ENCODE peak calls at places on chromosome 7, in five cellular contexts. One of them, this sample, is unnamed.
A peak's percentile ranks its signal among the peaks of the same experiment; 100 is the strongest.

GRCh38 chr7:44280636-44280992 is 44.8 kb downstream of the CAMK2B start:
- DNase-seq in effector memory CD4-positive, alpha-beta T cell: no peak
- DNase-seq in ovary: no peak
- DNase-seq in psoas muscle: peak; percentile 45
- DNase-seq in Peyer's patch: peak; percentile 7
- DNase-seq in this sample: peak; percentile 62

GRCh38 chr7:150937848-150938561 is 40.1 kb downstream of the KCNH2 start:
- DNase-seq in effector memory CD4-positive, alpha-beta T cell: no peak
- DNase-seq in ovary: no peak
- DNase-seq in psoas muscle: peak; percentile 50
- DNase-seq in Peyer's patch: peak; percentile 39
- DNase-seq in this sample: peak; percentile 74

GRCh38 chr7:156566812-156567549 is 73.6 kb upstream of the RNF32 start:
- DNase-seq in effector memory CD4-positive, alpha-beta T cell: no peak
- DNase-seq in ovary: no peak
- DNase-seq in psoas muscle: no peak
- DNase-seq in Peyer's patch: peak; percentile 62
- DNase-seq in this sample: no peak

GRCh38 chr7:1855396-1856160 is 185.5 kb downstream of the ELFN1 start:
- DNase-seq in effector memory CD4-positive, alpha-beta T cell: no peak
- DNase-seq in ovary: no peak
- DNase-seq in psoas muscle: peak; percentile 36
- DNase-seq in Peyer's patch: peak; percentile 30
- DNase-seq in this sample: peak; percentile 33

GRCh38 chr7:101201695-101202602 is 1.1 kb upstream of the MOGAT3 start:
- DNase-seq in effector memory CD4-positive, alpha-beta T cell: no peak
- DNase-seq in ovary: no peak
- DNase-seq in psoas muscle: no peak
- DNase-seq in Peyer's patch: peak; percentile 93
- DNase-seq in this sample: no peak

GRCh38 chr7:129906700-129907099 is 46.1 kb downstream of the UBE2H start:
- DNase-seq in effector memory CD4-positive, alpha-beta T cell: no peak
- DNase-seq in ovary: no peak
- DNase-seq in psoas muscle: no peak
- DNase-seq in Peyer's patch: no peak
- DNase-seq in this sample: no peak

GRCh38 chr7:41328131-41328530 is 374.8 kb downstream of the INHBA start:
- DNase-seq in effector memory CD4-positive, alpha-beta T cell: no peak
- DNase-seq in ovary: no peak
- DNase-seq in psoas muscle: no peak
- DNase-seq in Peyer's patch: no peak
- DNase-seq in this sample: no peak

GRCh38 chr7:127383123-127383835 is 9.2 kb downstream of the ZNF800 start:
- DNase-seq in effector memory CD4-positive, alpha-beta T cell: no peak
- DNase-seq in ovary: no peak
- DNase-seq in psoas muscle: no peak
- DNase-seq in Peyer's patch: no peak
- DNase-seq in this sample: no peak

GRCh38 chr7:27096756-27097514 is 1.1 kb upstream of the HOXA1 start:
- DNase-seq in effector memory CD4-positive, alpha-beta T cell: no peak
- DNase-seq in ovary: peak; percentile 80
- DNase-seq in psoas muscle: peak; percentile 68
- DNase-seq in Peyer's patch: peak; percentile 69
- DNase-seq in this sample: peak; percentile 83

GRCh38 chr7:50621206-50621605 is 56.0 kb upstream of the DDC start:
- DNase-seq in effector memory CD4-positive, alpha-beta T cell: no peak
- DNase-seq in ovary: no peak
- DNase-seq in psoas muscle: no peak
- DNase-seq in Peyer's patch: no peak
- DNase-seq in this sample: no peak

GRCh38 chr7:145681159-145681558 is 435.4 kb upstream of the CNTNAP2 start:
- DNase-seq in effector memory CD4-positive, alpha-beta T cell: no peak
- DNase-seq in ovary: no peak
- DNase-seq in psoas muscle: no peak
- DNase-seq in Peyer's patch: no peak
- DNase-seq in this sample: no peak
- H3K27ac ChIP-seq in effector memory CD4-positive, alpha-beta T cell: no peak overlapping the region
- H3K27ac ChIP-seq in ovary: no peak overlapping the region
- H3K27ac ChIP-seq in psoas muscle: no peak overlapping the region
- H3K27ac ChIP-seq in Peyer's patch: no peak overlapping the region
- H3K27ac ChIP-seq in this sample: no peak overlapping the region

GRCh38 chr7:35991511-35992232 is 161.4 kb upstream of the EEPD1 start:
- DNase-seq in effector memory CD4-positive, alpha-beta T cell: no peak
- DNase-seq in ovary: no peak
- DNase-seq in psoas muscle: no peak
- DNase-seq in Peyer's patch: no peak
- DNase-seq in this sample: no peak

GRCh38 chr7:35993113-35993512 is 159.9 kb upstream of the EEPD1 start:
- DNase-seq in effector memory CD4-positive, alpha-beta T cell: no peak
- DNase-seq in ovary: no peak
- DNase-seq in psoas muscle: no peak
- DNase-seq in Peyer's patch: no peak
- DNase-seq in this sample: no peak

GRCh38 chr7:35995334-35995733 is 157.7 kb upstream of the EEPD1 start:
- DNase-seq in effector memory CD4-positive, alpha-beta T cell: no peak
- DNase-seq in ovary: no peak
- DNase-seq in psoas muscle: no peak
- DNase-seq in Peyer's patch: no peak
- DNase-seq in this sample: no peak

GRCh38 chr7:35992436-35992835 is 160.6 kb upstream of the EEPD1 start:
- DNase-seq in effector memory CD4-positive, alpha-beta T cell: no peak
- DNase-seq in ovary: no peak
- DNase-seq in psoas muscle: no peak
- DNase-seq in Peyer's patch: no peak
- DNase-seq in this sample: no peak

GRCh38 chr7:35993663-35994622 is 159.1 kb upstream of the EEPD1 start:
- DNase-seq in effector memory CD4-positive, alpha-beta T cell: no peak
- DNase-seq in ovary: no peak
- DNase-seq in psoas muscle: no peak
- DNase-seq in Peyer's patch: no peak
- DNase-seq in this sample: no peak
- H3K27ac ChIP-seq in effector memory CD4-positive, alpha-beta T cell: no peak overlapping the region
- H3K27ac ChIP-seq in ovary: no peak overlapping the region
- H3K27ac ChIP-seq in psoas muscle: no peak overlapping the region
- H3K27ac ChIP-seq in Peyer's patch: no peak overlapping the region
- H3K27ac ChIP-seq in this sample: no peak overlapping the region

GRCh38 chr7:116232920-116233319 is 22.6 kb downstream of the TES start:
- DNase-seq in effector memory CD4-positive, alpha-beta T cell: no peak
- DNase-seq in ovary: no peak
- DNase-seq in psoas muscle: no peak
- DNase-seq in Peyer's patch: no peak
- DNase-seq in this sample: no peak
- H3K27ac ChIP-seq in effector memory CD4-positive, alpha-beta T cell: no peak overlapping the region
- H3K27ac ChIP-seq in ovary: no peak overlapping the region
- H3K27ac ChIP-seq in psoas muscle: no peak overlapping the region
- H3K27ac ChIP-seq in Peyer's patch: no peak overlapping the region
- H3K27ac ChIP-seq in this sample: peak overlapping the region; percentile 95

GRCh38 chr7:93750986-93751385 is 139.6 kb downstream of the TFPI2 start:
- DNase-seq in effector memory CD4-positive, alpha-beta T cell: no peak
- DNase-seq in ovary: no peak
- DNase-seq in psoas muscle: no peak
- DNase-seq in Peyer's patch: no peak
- DNase-seq in this sample: no peak

GRCh38 chr7:93751421-93751820 is 139.1 kb downstream of the TFPI2 start:
- DNase-seq in effector memory CD4-positive, alpha-beta T cell: no peak
- DNase-seq in ovary: no peak
- DNase-seq in psoas muscle: no peak
- DNase-seq in Peyer's patch: no peak
- DNase-seq in this sample: no peak

GRCh38 chr7:93747019-93747418 is 143.5 kb downstream of the TFPI2 start:
- DNase-seq in effector memory CD4-positive, alpha-beta T cell: no peak
- DNase-seq in ovary: no peak
- DNase-seq in psoas muscle: no peak
- DNase-seq in Peyer's patch: no peak
- DNase-seq in this sample: no peak
- H3K27ac ChIP-seq in effector memory CD4-positive, alpha-beta T cell: no peak overlapping the region
- H3K27ac ChIP-seq in ovary: no peak overlapping the region
- H3K27ac ChIP-seq in psoas muscle: no peak overlapping the region
- H3K27ac ChIP-seq in Peyer's patch: no peak overlapping the region
- H3K27ac ChIP-seq in this sample: no peak overlapping the region

GRCh38 chr7:131383937-131384635 is 56.4 kb downstream of the MKLN1 start:
- DNase-seq in effector memory CD4-positive, alpha-beta T cell: no peak
- DNase-seq in ovary: no peak
- DNase-seq in psoas muscle: no peak
- DNase-seq in Peyer's patch: no peak
- DNase-seq in this sample: no peak

GRCh38 chr7:131388126-131388525 is 60.5 kb downstream of the MKLN1 start:
- DNase-seq in effector memory CD4-positive, alpha-beta T cell: no peak
- DNase-seq in ovary: no peak
- DNase-seq in psoas muscle: no peak
- DNase-seq in Peyer's patch: no peak
- DNase-seq in this sample: no peak

GRCh38 chr7:131385039-131385605 is 57.4 kb downstream of the MKLN1 start:
- DNase-seq in effector memory CD4-positive, alpha-beta T cell: no peak
- DNase-seq in ovary: no peak
- DNase-seq in psoas muscle: no peak
- DNase-seq in Peyer's patch: no peak
- DNase-seq in this sample: no peak

GRCh38 chr7:131381069-131381838 is 53.6 kb downstream of the MKLN1 start:
- DNase-seq in effector memory CD4-positive, alpha-beta T cell: no peak
- DNase-seq in ovary: no peak
- DNase-seq in psoas muscle: no peak
- DNase-seq in Peyer's patch: no peak
- DNase-seq in this sample: no peak

DNA sequence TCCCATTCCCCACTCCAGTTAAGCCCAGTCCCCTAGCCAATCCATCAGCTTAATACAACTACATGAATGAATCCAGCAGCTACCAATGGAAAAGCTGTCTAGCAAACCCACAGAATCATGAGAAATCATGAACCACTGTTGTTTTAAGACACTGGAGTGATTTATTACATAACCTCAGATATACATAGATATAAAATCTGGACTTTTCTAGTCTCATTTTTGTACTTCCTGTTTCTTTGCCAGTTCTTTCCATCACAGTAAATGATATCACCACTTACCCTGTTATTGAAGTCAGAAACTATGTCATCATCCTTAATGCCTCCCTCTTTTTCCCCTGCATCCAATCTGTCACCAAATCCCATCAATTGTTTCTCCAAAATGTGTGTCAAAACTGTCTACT is 55.7 kb downstream of the MKLN1 start:
- DNase-seq in effector memory CD4-positive, alpha-beta T cell: no peak
- DNase-seq in ovary: no peak
- DNase-seq in psoas muscle: no peak
- DNase-seq in Peyer's patch: no peak
- DNase-seq in this sample: no peak
- H3K27ac ChIP-seq in effector memory CD4-positive, alpha-beta T cell: no peak overlapping the region
- H3K27ac ChIP-seq in ovary: no peak overlapping the region
- H3K27ac ChIP-seq in psoas muscle: no peak overlapping the region
- H3K27ac ChIP-seq in Peyer's patch: no peak overlapping the region
- H3K27ac ChIP-seq in this sample: no peak overlapping the region

DNA sequence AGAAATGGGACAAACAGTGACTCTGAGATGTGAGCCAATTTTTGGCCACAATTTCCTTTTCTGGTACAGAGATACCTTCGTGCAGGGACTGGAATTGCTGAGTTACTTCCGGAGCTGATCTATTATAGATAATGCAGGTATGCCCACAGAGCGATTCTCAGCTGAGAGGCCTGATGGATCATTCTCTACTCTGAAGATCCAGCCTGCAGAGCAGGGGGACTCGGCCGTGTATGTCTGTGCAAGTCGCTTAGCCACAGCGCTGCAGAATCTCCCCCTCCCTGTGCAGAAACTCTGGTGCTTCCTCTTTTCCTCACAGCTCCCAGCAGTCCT is 183.2 kb upstream of the PRSS58 start:
- DNase-seq in effector memory CD4-positive, alpha-beta T cell: no peak
- DNase-seq in ovary: no peak
- DNase-seq in psoas muscle: no peak
- DNase-seq in Peyer's patch: no peak
- DNase-seq in this sample: no peak
- H3K27ac ChIP-seq in effector memory CD4-positive, alpha-beta T cell: no peak overlapping the region
- H3K27ac ChIP-seq in ovary: no peak overlapping the region
- H3K27ac ChIP-seq in psoas muscle: no peak overlapping the region
- H3K27ac ChIP-seq in Peyer's patch: no peak overlapping the region
- H3K27ac ChIP-seq in this sample: no peak overlapping the region

DNA sequence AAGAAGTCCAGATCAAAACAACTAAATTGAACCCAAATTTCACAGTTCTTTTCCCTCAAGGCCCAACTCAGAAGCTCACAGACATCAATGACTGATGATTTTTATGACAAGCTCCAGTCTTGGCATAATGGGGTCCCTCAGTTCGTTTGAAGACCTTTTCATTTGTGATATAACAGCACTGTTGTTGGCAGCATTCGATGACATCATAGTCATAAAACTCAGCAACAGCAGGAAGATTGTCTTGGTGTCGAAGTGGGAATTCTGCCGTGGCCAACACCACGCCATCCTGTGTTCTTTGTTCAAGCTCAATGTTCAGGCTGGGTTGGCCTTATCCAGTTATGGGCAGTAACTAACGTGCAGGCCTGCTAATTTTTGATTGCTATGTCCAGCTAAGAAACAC is 261.7 kb downstream of the C7orf25 start:
- DNase-seq in effector memory CD4-positive, alpha-beta T cell: no peak
- DNase-seq in ovary: no peak
- DNase-seq in psoas muscle: no peak
- DNase-seq in Peyer's patch: no peak
- DNase-seq in this sample: no peak
- H3K27ac ChIP-seq in effector memory CD4-positive, alpha-beta T cell: no peak overlapping the region
- H3K27ac ChIP-seq in ovary: no peak overlapping the region
- H3K27ac ChIP-seq in psoas muscle: no peak overlapping the region
- H3K27ac ChIP-seq in Peyer's patch: no peak overlapping the region
- H3K27ac ChIP-seq in this sample: no peak overlapping the region

This sample was measured in aorta.